ENCODE peak calls at places on chromosomes 4 and X, in seven cellular contexts. Z is adrenal gland, G is right lobe of liver, R is esophagus squamous epithelium, Y is psoas muscle, C is left ventricle myocardium inferior, U is A673. B is an unnamed sample.

GRCh38 chrX:43676960-43677582 is 21.0 kb downstream of the MAOA start:
- DNase-seq in Z (no peak), G (no peak), R (no peak), Y (no peak), C (no peak), U (no peak), B (no peak)

GRCh38 chr4:83197555-83198235 is 83.2 kb upstream of the PLAC8 start:
- DNase-seq in Z (no peak), G (no peak), R (no peak), Y (no peak), C (peak; percentile 31), U (no peak), B (no peak)

GRCh38 chrX:2654436-2655340 is 36.4 kb upstream of the CD99 start:
- DNase-seq in Z (no peak), G (peak; percentile 83), R (no peak), Y (no peak), C (no peak), U (no peak), B (no peak)

GRCh38 chrX:54386314-54386713 is 28.5 kb upstream of the WNK3 start:
- DNase-seq in Z (no peak), G (no peak), R (no peak), Y (no peak), C (no peak), U (no peak), B (no peak)

GRCh38 chr4:69748176-69748575 is 12.2 kb downstream of the SULT1B1 start:
- DNase-seq in Z (no peak), G (no peak), R (no peak), Y (no peak), C (no peak), U (no peak), B (no peak)

GRCh38 chr4:155906554-155907247 is 3.2 kb downstream of the TDO2 start:
- DNase-seq in Z (no peak), G (no peak), R (no peak), Y (no peak), C (no peak), U (peak; percentile 77), B (no peak)

GRCh38 chr4:88674989-88675388 is 22.6 kb downstream of the NAP1L5 start:
- DNase-seq in Z (no peak), G (no peak), R (no peak), Y (no peak), C (no peak), U (no peak), B (no peak)

GRCh38 chrX:40130207-40130606 is 32.4 kb upstream of the BCOR start:
- DNase-seq in Z (no peak), G (no peak), R (no peak), Y (peak; percentile 65), C (no peak), U (no peak), B (no peak)

GRCh38 chr4:1404573-1405248 is 1.5 kb downstream of the NKX1-1 start:
- DNase-seq in Z (no peak), G (peak; percentile 34), R (no peak), Y (peak; percentile 38), C (no peak), U (no peak), B (no peak)

GRCh38 chr4:39641451-39641850 is 2.8 kb upstream of the SMIM14 start:
- DNase-seq in Z (peak; percentile 10), G (no peak), R (no peak), Y (no peak), C (no peak), U (no peak), B (no peak)

GRCh38 chrX:44568196-44568595 is 25.5 kb upstream of the FUNDC1 start:
- DNase-seq in Z (no peak), G (no peak), R (no peak), Y (no peak), C (no peak), U (no peak), B (peak; percentile 51)

GRCh38 chrX:22399793-22400192 is 127.1 kb downstream of the CBLL2 start:
- DNase-seq in Z (no peak), G (no peak), R (no peak), Y (no peak), C (no peak), U (no peak), B (no peak)

GRCh38 chr4:108168213-108168671 is 490 bp downstream of the LEF1 start:
- DNase-seq in Z (no peak), G (no peak), R (no peak), Y (no peak), C (no peak), U (no peak), B (no peak)

GRCh38 chrX:72128183-72128834 is 3.4 kb downstream of the RTL5 start:
- DNase-seq in Z (no peak), G (no peak), R (no peak), Y (no peak), C (no peak), U (no peak), B (no peak)

GRCh38 chrX:120308558-120308957 is 2.7 kb downstream of the TMEM255A start:
- DNase-seq in Z (no peak), G (no peak), R (no peak), Y (no peak), C (no peak), U (no peak), B (peak; percentile 71)

GRCh38 chr4:92606227-92606626 is 302.5 kb downstream of the GRID2 start:
- DNase-seq in Z (no peak), G (no peak), R (no peak), Y (no peak), C (no peak), U (no peak), B (no peak)

GRCh38 chrX:5971300-5971699 is 257.4 kb downstream of the NLGN4X start:
- DNase-seq in Z (no peak), G (no peak), R (no peak), Y (no peak), C (no peak), U (peak; percentile 35), B (no peak)

GRCh38 chr4:118327554-118328241 is 25.1 kb downstream of the PRSS12 start:
- DNase-seq in Z (no peak), G (no peak), R (no peak), Y (no peak), C (no peak), U (peak; percentile 48), B (no peak)

GRCh38 chrX:31038585-31039326 is 33.1 kb downstream of the FTHL17 start:
- DNase-seq in Z (peak; percentile 33), G (no peak), R (no peak), Y (no peak), C (peak; percentile 11), U (peak; percentile 63), B (peak; percentile 61)

GRCh38 chr4:101790521-101791188 is at the start of gene BANK1:
- DNase-seq in Z (peak; percentile 48), G (peak; percentile 66), R (peak; percentile 20), Y (peak; percentile 58), C (peak; percentile 18), U (no peak), B (peak; percentile 73)
- TF ChIP-seq CTCF in Z (no peak), G (no peak), R (no peak), Y (no peak), C (no peak), U (no peak), B (peak; percentile 34)

GRCh38 chr4:38314663-38315062 is 349.3 kb upstream of the KLF3 start:
- DNase-seq in Z (no peak), G (peak; percentile 78), R (no peak), Y (no peak), C (no peak), U (no peak), B (no peak)
- H3K27ac ChIP-seq in Z (no peak overlapping the region), G (no peak overlapping the region), R (peak overlapping the region; percentile 71), Y (no peak overlapping the region), C (no peak overlapping the region), U (no peak overlapping the region), B (no peak overlapping the region)

DNA sequence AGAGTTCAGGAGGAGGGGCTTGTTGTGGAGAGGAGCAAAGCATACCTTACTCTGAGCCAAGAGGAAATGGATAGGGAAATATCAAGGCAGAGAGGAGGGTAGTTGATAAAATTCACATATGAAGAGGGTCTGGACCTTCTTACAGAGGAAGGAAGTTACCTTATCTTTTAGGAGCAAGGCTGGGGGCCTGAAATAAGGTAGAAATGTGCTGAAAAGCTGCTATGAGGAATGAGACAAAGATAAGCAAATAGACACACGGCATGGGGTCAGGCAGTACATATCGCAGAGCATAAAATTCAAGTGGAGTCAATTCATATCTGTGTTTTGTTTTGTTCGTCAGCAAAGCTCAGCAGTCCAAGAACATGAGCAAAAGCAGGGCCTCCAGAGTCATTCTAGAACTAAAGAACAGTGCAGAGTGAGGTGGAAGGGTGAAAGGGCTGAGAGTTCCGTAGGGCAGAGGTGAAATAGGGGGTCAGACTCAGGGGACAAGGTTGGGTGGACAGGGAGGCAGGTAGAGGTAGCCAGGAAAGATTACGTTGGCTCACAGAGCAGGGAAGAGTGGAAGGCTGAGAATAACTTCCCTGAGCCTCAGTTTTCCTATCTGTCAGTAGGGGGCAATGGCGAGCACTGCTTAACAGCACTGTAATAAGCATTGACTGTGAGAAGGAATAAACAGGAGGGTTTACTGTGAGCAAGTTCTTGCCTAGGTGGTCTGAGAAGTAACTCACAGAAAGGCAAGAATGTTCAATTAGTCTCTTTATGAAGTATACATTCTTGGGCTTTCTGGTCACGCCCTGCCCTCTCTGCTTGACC is 9.2 kb downstream of the VSIG4 start:
- DNase-seq in Z (no peak), G (no peak), R (no peak), Y (no peak), C (no peak), U (peak; percentile 39), B (peak; percentile 15)
- TF ChIP-seq CTCF in Z (peak; percentile 37), G (peak; percentile 49), R (peak; percentile 50), Y (peak; percentile 32), C (peak; percentile 49), U (peak; percentile 74), B (peak; percentile 59)

GRCh38 chrX:70436380-70436779 is 8.3 kb upstream of the DLG3 start:
- DNase-seq in Z (no peak), G (no peak), R (no peak), Y (no peak), C (no peak), U (peak; percentile 25), B (peak; percentile 27)

GRCh38 chrX:70433848-70434351 is 10.7 kb upstream of the DLG3 start:
- DNase-seq in Z (peak; percentile 68), G (peak; percentile 81), R (peak; percentile 9), Y (peak; percentile 83), C (peak; percentile 67), U (peak; percentile 57), B (peak; percentile 77)

GRCh38 chrX:70432936-70433847 is 10.1 kb downstream of the GDPD2 start:
- DNase-seq in Z (no peak), G (no peak), R (no peak), Y (no peak), C (no peak), U (no peak), B (no peak)

GRCh38 chrX:70434352-70434866 is 10.2 kb upstream of the DLG3 start:
- DNase-seq in Z (peak; percentile 82), G (peak; percentile 90), R (peak; percentile 7), Y (peak; percentile 92), C (peak; percentile 87), U (peak; percentile 85), B (peak; percentile 80)

DNA sequence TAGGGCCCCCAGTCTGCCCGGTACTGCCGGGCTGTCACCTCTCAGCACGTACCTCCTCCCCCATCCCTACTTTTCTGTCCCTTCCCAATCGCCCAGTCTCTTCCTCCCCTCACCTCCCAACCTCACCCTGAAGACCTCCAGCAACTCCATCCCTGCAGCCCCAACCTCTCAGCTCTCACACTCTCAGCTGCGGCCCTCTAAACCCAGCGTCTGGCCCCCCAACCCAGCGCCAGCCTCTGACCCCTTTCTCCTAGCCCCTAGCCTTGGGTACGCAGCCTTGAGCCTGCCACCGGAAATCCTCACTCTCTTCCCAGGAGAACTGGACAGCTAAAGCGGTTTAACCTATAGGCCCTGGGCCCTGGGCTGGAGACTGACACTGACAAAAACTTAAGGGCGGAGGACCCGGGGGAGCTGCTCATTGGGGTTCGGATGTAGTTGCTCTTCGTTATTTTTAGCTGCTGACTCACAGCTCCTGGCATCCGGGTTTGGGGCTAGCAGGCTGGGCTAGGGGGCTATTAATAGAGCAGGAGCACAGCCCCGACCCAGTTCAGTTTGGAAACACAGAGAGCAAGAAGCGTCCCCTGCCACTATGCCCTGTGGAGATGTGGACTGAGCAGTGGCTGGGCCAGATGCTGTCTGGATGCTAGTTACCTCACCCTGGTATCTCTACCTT is 9.6 kb upstream of the DLG3 start:
- DNase-seq in Z (no peak), G (no peak), R (no peak), Y (peak; percentile 78), C (peak; percentile 33), U (no peak), B (peak; percentile 51)
- H3K27ac ChIP-seq in Z (peak overlapping the region; percentile 45), G (no peak overlapping the region), R (peak overlapping the region; percentile 82), Y (peak overlapping the region; percentile 89), C (peak overlapping the region; percentile 88), U (no peak overlapping the region), B (peak overlapping the region; percentile 87)